ENCODE peak calls at places on chromosomes 12 and 14, in five cellular contexts. One of them, this sample, is unnamed.
A peak's percentile ranks its signal among the peaks of the same experiment; 100 is the strongest.

GRCh38 chr12:26471560-26471959 is 276.2 kb downstream of the SSPN start:
- DNase-seq in posterior vena cava: no peak
- DNase-seq in NCI-H2029: no peak
- DNase-seq in NCI-H1092 treated with DMSO at 0.1 percent for 48 hours: no peak
- DNase-seq in IMR-90: peak; percentile 68
- DNase-seq in this sample: no peak

GRCh38 chr12:109753054-109753401 is 39.4 kb downstream of the FAM222A start:
- DNase-seq in posterior vena cava: peak; percentile 49
- DNase-seq in NCI-H2029: no peak
- DNase-seq in NCI-H1092 treated with DMSO at 0.1 percent for 48 hours: no peak
- DNase-seq in IMR-90: no peak
- DNase-seq in this sample: peak; percentile 62

GRCh38 chr12:94593822-94594442 is 56.4 kb downstream of the TMCC3 start:
- DNase-seq in posterior vena cava: no peak
- DNase-seq in NCI-H2029: no peak
- DNase-seq in NCI-H1092 treated with DMSO at 0.1 percent for 48 hours: no peak
- DNase-seq in IMR-90: no peak
- DNase-seq in this sample: no peak

GRCh38 chr14:71403673-71404072 is 496.4 kb downstream of the PCNX1 start:
- DNase-seq in posterior vena cava: no peak
- DNase-seq in NCI-H2029: no peak
- DNase-seq in NCI-H1092 treated with DMSO at 0.1 percent for 48 hours: peak; percentile 5
- DNase-seq in IMR-90: peak; percentile 44
- DNase-seq in this sample: no peak

GRCh38 chr12:12592930-12593329 is 18.7 kb upstream of the CREBL2 start:
- DNase-seq in posterior vena cava: no peak
- DNase-seq in NCI-H2029: no peak
- DNase-seq in NCI-H1092 treated with DMSO at 0.1 percent for 48 hours: no peak
- DNase-seq in IMR-90: peak; percentile 61
- DNase-seq in this sample: no peak

GRCh38 chr12:57242691-57243454 is 8.1 kb downstream of the STAC3 start:
- DNase-seq in posterior vena cava: peak; percentile 88
- DNase-seq in NCI-H2029: peak; percentile 96
- DNase-seq in NCI-H1092 treated with DMSO at 0.1 percent for 48 hours: peak; percentile 69
- DNase-seq in IMR-90: peak; percentile 35
- DNase-seq in this sample: peak; percentile 89

GRCh38 chr12:6533653-6534157 is 612 bp upstream of the GAPDH start:
- DNase-seq in posterior vena cava: peak; percentile 91
- DNase-seq in NCI-H2029: peak; percentile 82
- DNase-seq in NCI-H1092 treated with DMSO at 0.1 percent for 48 hours: peak; percentile 96
- DNase-seq in IMR-90: peak; percentile 84
- DNase-seq in this sample: peak; percentile 90

GRCh38 chr12:119578112-119578511 is 15.5 kb upstream of the TMEM233 start:
- DNase-seq in posterior vena cava: no peak
- DNase-seq in NCI-H2029: no peak
- DNase-seq in NCI-H1092 treated with DMSO at 0.1 percent for 48 hours: no peak
- DNase-seq in IMR-90: no peak
- DNase-seq in this sample: no peak

GRCh38 chr14:45716506-45716905 is 463.5 kb upstream of the MIS18BP1 start:
- DNase-seq in posterior vena cava: no peak
- DNase-seq in NCI-H2029: no peak
- DNase-seq in NCI-H1092 treated with DMSO at 0.1 percent for 48 hours: no peak
- DNase-seq in IMR-90: no peak
- DNase-seq in this sample: no peak

GRCh38 chr12:56222531-56222895 is 791 bp upstream of the RNF41 start:
- DNase-seq in posterior vena cava: no peak
- DNase-seq in NCI-H2029: no peak
- DNase-seq in NCI-H1092 treated with DMSO at 0.1 percent for 48 hours: no peak
- DNase-seq in IMR-90: no peak
- DNase-seq in this sample: no peak

GRCh38 chr12:94157891-94158495 is 9.6 kb downstream of the PLXNC1 start:
- DNase-seq in posterior vena cava: no peak
- DNase-seq in NCI-H2029: peak; percentile 34
- DNase-seq in NCI-H1092 treated with DMSO at 0.1 percent for 48 hours: peak; percentile 63
- DNase-seq in IMR-90: no peak
- DNase-seq in this sample: no peak

GRCh38 chr14:31881531-31882310 is 195.4 kb upstream of the ARHGAP5 start:
- DNase-seq in posterior vena cava: no peak
- DNase-seq in NCI-H2029: no peak
- DNase-seq in NCI-H1092 treated with DMSO at 0.1 percent for 48 hours: no peak
- DNase-seq in IMR-90: peak; percentile 28
- DNase-seq in this sample: no peak

This sample was measured in spleen.